ENCODE peak calls at places on chromosome 12, in eight cellular contexts. E is H9; F is PC-3; X is A673; D is hepatocyte; C is CD8-positive, alpha-beta memory T cell; V is aorta; N is heart left ventricle. Y is an unnamed sample. For H3K4me1, the result is how much of the 10 kb centered on the place peaks cover.

GRCh38 chr12:10669533-10669932 is 4.3 kb downstream of the STYK1 start:
- DNase-seq in F (no peak), N (no peak), V (no peak), D (no peak), C (no peak), E (no peak), X (no peak), Y (no peak)

GRCh38 chr12:12527820-12528296 is 34.8 kb downstream of the DUSP16 start:
- DNase-seq in N (no peak), X (no peak), C (peak), V (no peak), E (peak), F (no peak), D (peak), Y (no peak)

GRCh38 chr12:111636209-111636928 is 37.3 kb upstream of the ATXN2 start:
- DNase-seq in F (no peak), N (peak), C (no peak), X (peak), E (peak), V (peak), D (peak), Y (peak)

GRCh38 chr12:113190761-113191160 is 5.2 kb downstream of the RITA1 start:
- DNase-seq in E (peak), N (no peak), F (peak), V (no peak), C (no peak), X (peak), D (no peak), Y (no peak)

GRCh38 chr12:47346251-47347019 is 266.7 kb upstream of the AMIGO2 start:
- DNase-seq in F (no peak), D (peak), C (no peak), E (no peak), V (no peak), N (no peak), X (no peak), Y (no peak)

GRCh38 chr12:42945927-42946326 is 356.4 kb upstream of the PRICKLE1 start:
- DNase-seq in X (no peak), C (no peak), N (no peak), E (no peak), F (peak), D (no peak), V (no peak), Y (no peak)

GRCh38 chr12:51122844-51123243 is 39.4 kb upstream of the CSRNP2 start:
- DNase-seq in D (no peak), V (no peak), C (no peak), X (no peak), F (no peak), E (no peak), N (no peak), Y (no peak)

GRCh38 chr12:54463034-54463433 is 10.4 kb downstream of the GTSF1 start:
- DNase-seq in E (no peak), V (no peak), X (no peak), F (peak), C (no peak), D (no peak), N (no peak), Y (no peak)

GRCh38 chr12:120993496-120993895 is 15.2 kb downstream of the HNF1A start:
- DNase-seq in D (no peak), V (peak), N (no peak), C (no peak), E (no peak), F (no peak), X (no peak), Y (no peak)

DNA sequence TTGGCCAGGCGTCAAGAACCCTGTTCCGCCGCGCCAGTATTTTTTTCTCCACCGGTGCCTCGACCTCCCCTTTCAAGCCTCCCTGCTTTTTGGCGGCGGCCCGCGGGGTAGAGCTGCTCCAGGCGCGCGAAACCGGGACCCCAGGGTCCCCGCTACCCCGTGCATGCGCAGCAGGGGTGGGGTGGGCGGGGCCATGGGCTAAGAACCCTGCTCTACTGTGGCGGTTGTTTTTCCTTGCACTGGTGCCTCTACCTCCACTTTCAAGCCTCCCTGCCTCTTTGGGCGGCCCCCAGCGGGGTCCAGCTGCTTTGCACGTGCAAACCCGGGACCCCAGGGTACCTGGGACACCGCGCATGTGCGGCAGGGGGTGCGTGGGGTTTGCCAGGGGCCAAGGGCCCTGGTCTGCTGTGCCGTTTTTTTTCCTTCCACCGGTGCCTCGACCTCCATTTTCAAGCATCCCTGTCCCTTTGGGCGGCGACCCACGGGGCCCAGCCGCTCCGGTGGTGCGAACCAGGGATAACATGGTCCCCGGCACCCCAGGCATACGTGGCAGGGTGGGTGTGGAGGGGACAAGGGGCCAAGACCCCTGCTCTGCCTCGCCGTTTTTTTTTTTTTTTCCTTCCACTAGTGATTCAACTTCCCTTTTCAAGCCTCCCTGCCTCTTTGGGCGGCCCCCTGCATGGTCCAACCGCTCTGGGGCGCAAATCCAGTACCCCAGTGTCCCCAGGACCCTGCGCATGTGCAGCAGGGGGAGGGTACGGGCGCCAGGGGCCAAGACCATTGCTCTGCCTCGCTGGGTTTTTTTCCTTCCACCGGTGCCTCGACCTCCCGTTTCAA is 326.8 kb downstream of the ALG10 start:
- DNase-seq in X (no peak), N (no peak), C (no peak), D (no peak), V (no peak), E (no peak), F (peak), Y (no peak)
- H3K4me1 ChIP-seq in X (under half), N (under half), C (under half), D (under half), V (under half), E (under half), F (under half), Y (under half)

GRCh38 chr12:15700595-15700994 is 88.6 kb downstream of the EPS8 start:
- DNase-seq in N (no peak), V (no peak), D (no peak), F (peak), E (no peak), C (no peak), X (peak), Y (no peak)
- H3K4me1 ChIP-seq in N (half or more), V (under half), D (under half), F (under half), E (under half), C (under half), X (under half), Y (under half)

GRCh38 chr12:49230176-49230575 is 34.7 kb upstream of the TUBA1C start:
- DNase-seq in N (no peak), D (no peak), V (no peak), C (no peak), F (no peak), X (no peak), E (no peak), Y (no peak)

GRCh38 chr12:49232940-49233841 is 31.7 kb upstream of the TUBA1C start:
- DNase-seq in E (peak), D (peak), X (peak), C (no peak), N (peak), F (no peak), V (peak), Y (peak)

GRCh38 chr12:49230810-49231209 is 34.1 kb upstream of the TUBA1C start:
- DNase-seq in D (no peak), E (no peak), V (no peak), C (no peak), X (no peak), N (no peak), F (no peak), Y (no peak)

GRCh38 chr12:49233842-49234526 is 30.9 kb upstream of the TUBA1C start:
- DNase-seq in E (peak), V (peak), C (peak), F (no peak), X (no peak), D (no peak), N (peak), Y (peak)

DNA sequence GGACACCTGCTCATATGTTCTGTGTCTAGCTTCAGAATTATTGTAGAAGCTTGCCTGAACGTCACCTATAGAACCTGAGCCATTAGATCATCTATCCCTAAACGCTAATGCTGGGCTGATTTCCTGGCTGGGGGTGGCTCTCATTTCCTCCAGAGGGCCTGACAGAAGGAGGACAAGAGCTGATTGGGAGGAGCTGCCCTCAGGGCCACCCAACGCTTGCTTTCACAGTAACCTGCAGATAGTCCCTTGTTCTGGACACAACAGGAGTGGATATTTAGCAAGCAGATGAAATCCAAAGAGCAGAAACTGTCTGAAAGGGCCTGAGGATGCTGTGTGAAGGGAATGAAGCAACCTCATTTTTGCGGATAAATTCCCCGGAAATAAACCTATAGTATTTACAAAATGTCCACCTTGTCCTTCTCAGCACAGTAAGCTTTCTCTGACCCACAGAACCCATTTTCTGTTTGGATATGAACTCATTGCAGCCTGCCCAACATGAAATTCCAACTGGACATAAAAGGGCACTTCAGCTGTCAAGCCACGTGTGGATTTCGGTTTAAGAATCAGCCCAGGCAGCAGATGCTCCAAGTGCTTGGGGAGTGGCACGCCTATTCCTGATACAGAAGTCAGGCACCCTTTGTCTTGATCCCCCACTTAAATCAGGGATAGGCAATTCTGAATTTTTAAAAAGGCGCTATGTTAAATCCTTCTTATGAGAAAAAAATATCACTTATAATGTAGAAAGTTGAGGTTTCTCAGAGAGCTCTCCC is 32.8 kb upstream of the TUBA1C start:
- DNase-seq in C (no peak), F (no peak), V (no peak), X (peak), E (no peak), D (no peak), N (no peak), Y (peak)
- H3K4me1 ChIP-seq in C (under half), F (under half), V (under half), X (under half), E (under half), D (under half), N (under half), Y (under half)

DNA sequence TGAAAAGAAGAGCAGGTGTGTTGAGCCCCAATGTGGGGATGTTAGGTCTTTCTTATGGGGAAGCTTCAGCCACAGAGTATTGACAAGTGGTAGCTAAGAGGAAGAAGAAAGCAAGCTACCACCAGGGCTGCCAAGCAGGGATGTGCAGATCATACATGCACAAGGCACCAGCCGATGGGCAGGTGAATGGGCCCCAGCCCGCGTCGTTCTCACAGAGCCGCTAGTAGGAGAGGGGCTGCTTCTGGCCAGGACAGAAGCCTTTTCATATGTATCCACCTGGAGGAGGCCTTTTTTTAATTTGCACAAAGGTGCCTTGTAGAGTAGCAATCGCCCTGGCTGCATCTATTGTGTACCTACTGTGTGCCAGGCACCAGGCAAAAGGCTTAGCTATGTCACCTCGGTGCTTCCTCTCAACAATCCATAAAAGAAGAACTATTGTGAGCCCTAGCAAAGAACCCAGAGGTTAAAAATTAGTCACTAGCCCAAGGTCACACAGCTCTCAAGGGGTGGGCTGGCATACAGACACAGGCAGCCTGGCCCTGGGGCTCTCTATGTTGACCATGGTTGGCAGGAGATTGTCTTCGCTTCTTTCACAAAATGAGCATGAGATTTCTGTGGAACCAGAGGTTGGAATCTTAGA is 8.2 kb downstream of the NUAK1 start:
- DNase-seq in C (no peak), N (no peak), F (no peak), X (no peak), D (no peak), V (no peak), E (peak), Y (no peak)
- H3K4me1 ChIP-seq in C (under half), N (half or more), F (half or more), X (under half), D (under half), V (under half), E (under half), Y (under half)

DNA sequence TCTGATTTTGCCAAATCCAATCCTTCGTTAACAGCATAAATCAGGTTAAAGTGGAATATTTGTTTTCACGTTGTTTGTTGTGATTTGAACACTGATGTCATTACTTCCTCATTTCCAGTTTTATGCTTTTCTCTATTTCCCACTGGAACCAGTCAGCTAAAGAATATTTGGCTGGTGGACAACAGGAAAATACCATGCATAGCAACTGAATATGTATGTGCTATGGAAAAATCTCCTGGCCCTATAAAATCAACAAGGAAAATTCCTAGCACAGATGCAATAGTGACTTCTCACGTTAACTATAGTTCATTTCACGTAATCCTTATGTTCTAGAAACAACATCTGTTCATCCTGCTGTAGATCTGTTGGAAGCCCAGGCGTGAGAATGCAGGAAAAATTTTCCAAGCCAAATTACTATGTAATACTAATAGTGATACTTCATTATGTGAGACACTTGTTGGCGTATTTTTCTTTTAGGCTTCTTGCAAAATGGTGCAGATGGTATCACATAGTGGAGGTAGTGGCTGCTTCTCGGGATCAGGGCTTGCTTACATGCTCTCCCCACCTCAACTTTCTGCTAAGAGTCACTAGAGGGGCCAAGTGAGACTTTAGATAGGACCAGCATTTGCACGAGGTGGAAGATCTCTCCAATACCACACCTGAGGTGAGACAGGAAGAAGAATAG is 86.3 kb upstream of the USP44 start:
- DNase-seq in N (no peak), F (peak), E (no peak), D (no peak), C (no peak), V (no peak), X (no peak), Y (no peak)
- H3K4me1 ChIP-seq in N (under half), F (under half), E (under half), D (under half), C (under half), V (under half), X (under half), Y (under half)

GRCh38 chr12:6208140-6208539 is 7.9 kb downstream of the CD9 start:
- DNase-seq in N (no peak), V (no peak), E (no peak), F (no peak), C (no peak), X (no peak), D (no peak), Y (no peak)
- H3K4me1 ChIP-seq in N (half or more), V (under half), E (under half), F (under half), C (under half), X (under half), D (under half), Y (half or more)

GRCh38 chr12:108750471-108751402 is 19.4 kb upstream of the CORO1C start:
- DNase-seq in V (peak), C (no peak), X (peak), F (no peak), D (no peak), N (no peak), E (peak), Y (peak)
- H3K4me1 ChIP-seq in V (under half), C (under half), X (under half), F (under half), D (under half), N (under half), E (under half), Y (under half)